ENCODE peak calls at places on chromosomes 12 and 14, in seven cellular contexts. P is mesenchymal stem cell, J is neural progenitor cell, B is PC-3, U is fibroblast of lung, D is MM.1S, M is IMR-90. Y is an unnamed sample. For H3K4me1, the result is how much of the 10 kb centered on the place peaks cover.

GRCh38 chr14:39023939-39024871 is 78.8 kb downstream of the SEC23A start:
- DNase-seq in P (no peak), J (no peak), B (no peak), U (no peak), D (no peak), M (no peak), Y (no peak)

GRCh38 chr14:76391981-76392690 is 16.2 kb downstream of the ESRRB start:
- DNase-seq in P (no peak), J (peak), B (no peak), U (no peak), D (no peak), M (no peak), Y (no peak)

GRCh38 chr12:68163546-68164210 is 4.1 kb upstream of the IFNG start:
- DNase-seq in P (no peak), J (no peak), B (no peak), U (no peak), D (no peak), M (no peak), Y (no peak)

GRCh38 chr12:118103601-118104382 is at the start of gene VSIG10:
- DNase-seq in P (peak), J (peak), B (peak), U (peak), D (no peak), M (peak), Y (no peak)

GRCh38 chr12:58639323-58639934 is 280.9 kb downstream of the LRIG3 start:
- DNase-seq in P (peak), J (no peak), B (peak), U (peak), D (no peak), M (peak), Y (no peak)

GRCh38 chr14:105199093-105199492 is 18.0 kb upstream of the NUDT14 start:
- DNase-seq in P (peak), J (no peak), B (no peak), U (no peak), D (no peak), M (peak), Y (no peak)

GRCh38 chr14:72780771-72781170 is 113.1 kb downstream of the DPF3 start:
- DNase-seq in P (peak), J (no peak), B (no peak), U (peak), D (no peak), M (peak), Y (no peak)

GRCh38 chr14:64766430-64767151 is 62.4 kb downstream of the PLEKHG3 start:
- DNase-seq in P (no peak), J (peak), B (peak), U (no peak), D (no peak), M (no peak), Y (no peak)

GRCh38 chr14:63800651-63801385 is 52.0 kb upstream of the SYNE2 start:
- DNase-seq in P (no peak), J (no peak), B (peak), U (peak), D (no peak), M (no peak), Y (no peak)

GRCh38 chr14:101504096-101504948 is 57.0 kb upstream of the DIO3 start:
- DNase-seq in P (no peak), J (no peak), B (no peak), U (no peak), D (no peak), M (no peak), Y (no peak)

DNA sequence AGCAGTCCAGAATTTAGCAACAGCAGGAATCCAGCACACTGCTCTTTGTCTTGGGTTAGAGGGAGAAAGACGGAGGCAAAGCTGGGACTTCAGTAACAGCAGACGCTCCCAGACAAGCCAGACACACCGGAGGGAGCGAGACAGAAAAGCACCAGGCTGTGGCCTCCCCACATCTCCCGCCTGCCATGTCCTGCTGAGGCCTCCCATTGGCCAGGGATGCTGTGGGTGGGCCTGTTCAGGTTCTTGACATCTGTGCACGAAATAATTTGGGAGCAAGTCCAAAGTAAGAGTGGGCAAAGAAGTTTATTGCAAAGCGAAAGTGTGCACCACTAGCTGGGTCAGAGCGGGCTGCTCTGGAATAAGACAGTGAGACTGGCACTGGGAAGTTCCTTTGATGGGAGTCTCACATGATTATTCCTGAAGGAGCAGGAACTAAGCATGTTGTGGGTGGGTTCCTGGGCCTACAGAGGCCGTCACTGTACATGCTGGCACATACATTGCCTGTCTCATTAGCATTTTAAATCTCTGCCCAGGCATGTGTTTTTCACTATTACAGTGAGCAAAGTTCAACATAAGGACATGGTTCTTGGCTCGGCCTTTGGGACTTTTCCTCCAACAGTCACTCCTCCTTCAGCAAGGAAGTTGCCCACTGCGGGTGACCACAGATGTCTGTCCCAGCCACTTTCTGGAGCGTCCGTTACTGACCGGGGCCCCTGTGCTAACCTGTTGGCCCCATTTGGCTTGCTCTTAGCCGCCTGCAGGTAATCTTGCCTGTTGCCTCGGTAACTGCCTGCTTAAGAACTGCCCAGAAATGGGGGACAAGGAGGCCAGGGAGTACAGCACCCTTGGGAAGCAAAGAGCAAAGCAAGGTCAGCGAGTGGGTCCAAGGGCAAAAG is 339.1 kb upstream of the SFSWAP start:
- DNase-seq in P (no peak), J (no peak), B (no peak), U (no peak), D (no peak), M (no peak), Y (no peak)
- H3K4me1 ChIP-seq in P (under half), J (under half), B (under half), U (under half), D (under half), M (under half), Y (under half)

GRCh38 chr14:68399971-68400370 is 392.9 kb downstream of the ZFP36L1 start:
- DNase-seq in P (no peak), J (no peak), B (no peak), U (no peak), D (no peak), M (no peak), Y (no peak)
- H2AFZ ChIP-seq in P (no peak), J (no peak), B (no peak), U (no peak), D (no peak), M (no peak), Y (no peak)

GRCh38 chr14:56131004-56131864 is 13.0 kb downstream of the PELI2 start:
- DNase-seq in P (no peak), J (no peak), B (no peak), U (no peak), D (no peak), M (no peak), Y (no peak)
- H3K4me1 ChIP-seq in P (under half), J (half or more), B (under half), U (under half), D (under half), M (under half), Y (under half)

GRCh38 chr14:67491741-67492504 is 3.4 kb upstream of the TMEM229B start:
- DNase-seq in P (no peak), J (peak), B (no peak), U (no peak), D (no peak), M (no peak), Y (no peak)
- H2AFZ ChIP-seq in P (no peak), J (no peak), B (no peak), U (no peak), D (no peak), M (no peak), Y (no peak)

GRCh38 chr14:24119691-24120090 is 4.9 kb upstream of the NRL start:
- DNase-seq in P (no peak), J (no peak), B (no peak), U (no peak), D (no peak), M (no peak), Y (no peak)

GRCh38 chr14:24122971-24123370 is 7.5 kb upstream of the FITM1 start:
- DNase-seq in P (no peak), J (no peak), B (no peak), U (no peak), D (no peak), M (no peak), Y (no peak)

GRCh38 chr14:24121210-24121609 is 6.5 kb upstream of the NRL start:
- DNase-seq in P (no peak), J (no peak), B (no peak), U (no peak), D (no peak), M (no peak), Y (no peak)

GRCh38 chr14:24127673-24128072 is 2.8 kb upstream of the FITM1 start:
- DNase-seq in P (no peak), J (no peak), B (no peak), U (no peak), D (no peak), M (no peak), Y (no peak)

DNA sequence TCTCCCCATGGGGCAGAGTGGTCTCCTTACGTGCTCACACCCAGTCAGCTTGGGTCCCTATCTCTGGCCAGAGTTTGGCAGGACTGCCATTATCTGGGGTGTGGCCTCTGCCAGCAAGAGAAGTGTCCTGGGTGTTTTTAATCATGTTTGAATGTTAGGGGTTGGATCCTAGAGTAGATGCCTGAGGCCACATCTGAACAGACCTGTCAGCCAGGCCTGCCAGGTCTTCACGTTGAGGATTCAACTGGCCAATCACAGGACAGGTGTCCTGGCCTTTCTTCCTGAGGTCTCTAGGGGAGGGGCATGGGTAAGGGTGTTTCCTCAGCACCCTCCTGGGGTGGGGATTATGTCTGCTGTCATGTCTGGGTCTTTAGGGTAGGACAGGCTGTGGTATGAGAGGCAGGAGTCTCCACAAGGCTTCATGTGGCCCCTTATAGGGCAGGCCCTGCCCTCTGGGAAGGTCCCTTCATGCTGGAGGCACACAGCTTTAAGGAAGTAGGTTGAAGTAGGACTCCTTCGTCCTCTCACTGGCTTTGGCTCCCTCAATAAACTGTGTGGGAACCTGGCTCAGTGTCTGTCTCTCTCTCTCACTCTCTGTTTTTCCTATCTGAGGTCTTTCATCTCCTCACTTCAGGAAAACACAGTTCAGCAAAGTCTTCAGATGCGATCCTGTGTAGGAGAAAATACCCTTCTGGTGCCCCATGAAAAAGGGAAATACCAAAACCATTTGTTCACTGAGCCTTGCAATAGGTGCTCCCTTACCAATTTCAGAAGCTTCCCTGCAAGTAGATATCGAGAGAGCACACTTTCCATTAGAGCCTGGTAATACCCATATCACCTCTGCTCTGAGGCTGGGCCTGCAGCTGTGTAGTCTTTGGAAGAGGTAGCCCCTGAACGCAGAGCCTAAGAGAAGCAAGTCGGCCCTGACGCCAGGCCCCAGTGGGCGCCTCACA is 6.7 kb upstream of the FITM1 start:
- DNase-seq in P (no peak), J (no peak), B (no peak), U (no peak), D (no peak), M (no peak), Y (no peak)
- H3K4me1 ChIP-seq in P (under half), J (under half), B (under half), U (under half), D (under half), M (under half), Y (under half)

GRCh38 chr14:54493293-54493692 is 4.5 kb upstream of the GMFB start:
- DNase-seq in P (no peak), J (peak), B (no peak), U (no peak), D (no peak), M (no peak), Y (no peak)
- H2AFZ ChIP-seq in P (no peak), J (peak), B (peak), U (no peak), D (no peak), M (no peak), Y (peak)

DNA sequence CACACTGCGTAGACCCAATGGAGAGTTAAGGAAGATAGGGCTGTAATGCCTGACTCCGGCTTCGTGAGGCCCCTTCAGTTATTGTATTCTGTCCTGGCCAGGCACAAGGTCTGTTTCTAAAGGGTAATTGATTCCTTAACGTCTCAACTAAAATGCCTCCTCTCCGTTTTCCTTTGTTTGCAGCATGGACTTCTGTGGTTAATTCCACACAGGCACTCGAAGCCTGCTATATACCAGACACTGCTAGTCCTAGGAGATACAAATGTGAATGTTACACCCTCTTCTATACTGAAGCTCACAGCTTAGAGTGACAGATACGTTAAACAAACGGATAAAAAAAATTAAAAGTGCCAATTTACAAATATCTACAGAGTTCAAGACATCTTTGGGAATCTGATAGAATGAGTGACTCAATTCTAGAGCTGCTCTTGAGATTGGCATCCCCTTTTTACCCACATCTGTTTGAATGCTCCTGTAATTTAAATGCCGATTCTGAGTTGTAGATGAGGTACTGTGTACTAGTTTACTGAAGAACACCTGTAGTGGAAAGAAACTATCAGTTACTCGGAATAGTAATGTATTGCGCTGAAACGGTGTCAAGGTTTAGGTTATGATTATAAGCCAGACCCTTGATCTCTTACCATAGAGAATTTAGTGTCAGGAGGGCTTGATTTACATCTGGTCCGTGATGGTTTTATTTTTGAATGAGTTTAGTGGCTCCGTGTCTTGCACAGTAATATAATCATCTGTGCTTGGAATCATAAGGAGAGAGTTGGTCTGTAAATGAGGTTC is 784 bp downstream of the PSMA6 start:
- DNase-seq in P (no peak), J (no peak), B (no peak), U (no peak), D (no peak), M (peak), Y (no peak)
- H3K4me1 ChIP-seq in P (under half), J (under half), B (under half), U (under half), D (under half), M (under half), Y (under half)

Y was measured in keratinocyte.